ENCODE peak calls at places on chromosomes 11 and 22, in seven cellular contexts. M is HFF-Myc; L is stimulated activated CD4-positive, alpha-beta T cell treated with anti-CD3 and anti-CD28 coated beads, Interleukin-4, amount 100 ng/mL, for 48 hours; I is colonic mucosa; Q is amygdala; K is CD4-positive, alpha-beta T cell; N is Daoy. C is an unnamed sample.

GRCh38 chr11:48088682-48089050 is 108.3 kb downstream of the PTPRJ start:
- DNase-seq in K (no peak), N (peak; percentile 35), L (no peak), Q (no peak), M (no peak), I (no peak), C (peak; percentile 26)

GRCh38 chr22:42553475-42554361 is at the start of gene SERHL2:
- DNase-seq in Q (peak; percentile 65), L (peak; percentile 93), N (peak; percentile 81), I (peak; percentile 95), K (peak; percentile 81), M (peak; percentile 17), C (peak; percentile 96)

GRCh38 chr11:122524532-122524882 is 131.0 kb upstream of the UBASH3B start:
- DNase-seq in Q (no peak), L (no peak), M (peak; percentile 83), K (no peak), I (no peak), N (no peak), C (no peak)

GRCh38 chr11:91231226-91231625 is 993.4 kb upstream of the FAT3 start:
- DNase-seq in L (no peak), N (no peak), I (no peak), Q (no peak), M (no peak), K (no peak), C (no peak)

GRCh38 chr11:124779568-124779967 is 17.5 kb upstream of the ESAM start:
- DNase-seq in K (no peak), Q (no peak), M (no peak), I (no peak), L (no peak), N (no peak), C (no peak)

GRCh38 chr11:71488968-71489265 is 35.9 kb downstream of the NADSYN1 start:
- DNase-seq in K (peak; percentile 8), Q (no peak), N (no peak), I (no peak), M (no peak), L (no peak), C (no peak)

GRCh38 chr11:67996051-67996450 is 7.8 kb downstream of the UNC93B1 start:
- DNase-seq in M (no peak), Q (no peak), N (no peak), L (no peak), K (no peak), I (no peak), C (peak; percentile 2)

GRCh38 chr22:37088108-37088605 is 21.4 kb downstream of the TMPRSS6 start:
- DNase-seq in I (no peak), M (no peak), Q (no peak), L (peak; percentile 38), K (no peak), N (peak; percentile 67), C (no peak)

GRCh38 chr11:116702772-116703360 is 69.9 kb downstream of the BUD13 start:
- DNase-seq in N (no peak), I (no peak), K (no peak), L (no peak), M (no peak), Q (no peak), C (peak; percentile 10)

GRCh38 chr22:36395922-36396321 is 8.2 kb upstream of the MYH9 start:
- DNase-seq in L (no peak), I (no peak), Q (no peak), M (no peak), K (no peak), N (peak; percentile 52), C (no peak)

GRCh38 chr11:17405232-17406005 is 17.0 kb upstream of the KCNJ11 start:
- DNase-seq in K (no peak), N (peak; percentile 58), M (peak; percentile 39), L (no peak), Q (peak; percentile 50), I (peak; percentile 44), C (peak; percentile 39)

GRCh38 chr11:68503281-68503687 is 42.7 kb downstream of the PPP6R3 start:
- DNase-seq in L (no peak), N (no peak), M (no peak), K (no peak), Q (no peak), I (no peak), C (no peak)

GRCh38 chr11:297666-298405 is 1.5 kb downstream of the IFITM5 start:
- DNase-seq in N (no peak), K (peak; percentile 37), L (no peak), Q (no peak), M (no peak), I (no peak), C (peak; percentile 55)

GRCh38 chr11:67606477-67607295 is at the start of gene NDUFV1:
- DNase-seq in N (peak; percentile 97), L (peak; percentile 95), Q (peak; percentile 93), M (peak; percentile 62), I (peak; percentile 97), K (peak; percentile 97), C (peak; percentile 98)

GRCh38 chr11:62071408-62071807 is 52.4 kb upstream of the INCENP start:
- DNase-seq in L (no peak), Q (no peak), N (no peak), M (no peak), K (no peak), I (no peak), C (no peak)

GRCh38 chr11:61164610-61165424 is 3.6 kb upstream of the VPS37C start:
- DNase-seq in Q (no peak), M (no peak), L (no peak), N (no peak), K (peak; percentile 4), I (no peak), C (no peak)

GRCh38 chr22:23655891-23656475 is 23.9 kb upstream of the DRICH1 start:
- DNase-seq in M (no peak), L (no peak), N (no peak), K (no peak), Q (no peak), I (no peak), C (no peak)

GRCh38 chr11:36233226-36233625 is 56.0 kb downstream of the COMMD9 start:
- DNase-seq in M (no peak), L (no peak), Q (no peak), N (no peak), I (no peak), K (no peak), C (no peak)

GRCh38 chr22:17095538-17095937 is 10.7 kb downstream of the IL17RA start:
- DNase-seq in N (no peak), L (no peak), K (peak; percentile 26), I (no peak), Q (no peak), M (no peak), C (peak; percentile 7)

GRCh38 chr11:129815596-129816461 is at the start of gene TMEM45B:
- DNase-seq in M (no peak), Q (no peak), K (peak; percentile 50), I (peak; percentile 80), L (peak; percentile 33), N (peak; percentile 14), C (peak; percentile 93)

GRCh38 chr11:11975201-11976092 is 33.0 kb downstream of the DKK3 start:
- DNase-seq in K (no peak), Q (no peak), M (no peak), L (no peak), N (peak; percentile 72), I (no peak), C (peak; percentile 38)

GRCh38 chr11:66183581-66184048 is 84.8 kb upstream of the RAB1B start:
- DNase-seq in K (no peak), L (no peak), M (no peak), Q (no peak), I (no peak), N (no peak), C (no peak)

GRCh38 chr11:59158206-59159068 is 13.5 kb upstream of the DTX4 start:
- DNase-seq in L (no peak), N (peak; percentile 62), M (peak; percentile 29), Q (no peak), K (peak; percentile 51), I (peak; percentile 60), C (peak; percentile 88)

GRCh38 chr22:32836286-32836859 is 34.9 kb downstream of the TIMP3 start:
- DNase-seq in K (no peak), L (no peak), M (no peak), N (no peak), Q (no peak), I (no peak), C (no peak)

GRCh38 chr11:75576445-75577049 is 14.5 kb downstream of the SERPINH1 start:
- DNase-seq in M (no peak), N (peak; percentile 59), L (no peak), K (no peak), I (no peak), Q (no peak), C (peak; percentile 68)

GRCh38 chr11:70578831-70579230 is 180.5 kb downstream of the CTTN start:
- DNase-seq in Q (no peak), N (no peak), M (no peak), I (no peak), K (peak; percentile 17), L (no peak), C (no peak)

GRCh38 chr22:43980579-43980978 is 25.3 kb downstream of the SAMM50 start:
- DNase-seq in K (no peak), N (no peak), M (no peak), Q (no peak), L (no peak), I (no peak), C (no peak)